ENCODE peak calls at places on chromosomes 13 and 19, in seven cellular contexts. One of them, this sample, is unnamed.

GRCh38 chr13:95535243-95535642 is 17.3 kb upstream of the CLDN10 start:
- DNase-seq in H1: no peak
- DNase-seq in sigmoid colon: no peak
- DNase-seq in HepG2: peak
- DNase-seq in stomach: no peak
- DNase-seq in upper lobe of left lung: no peak
- DNase-seq in K562: no peak
- DNase-seq in this sample: no peak

GRCh38 chr13:101706651-101707050 is 254.2 kb downstream of the ITGBL1 start:
- DNase-seq in H1: no peak
- DNase-seq in K562: no peak
- DNase-seq in sigmoid colon: no peak
- DNase-seq in upper lobe of left lung: no peak
- DNase-seq in HepG2: peak
- DNase-seq in stomach: no peak
- DNase-seq in this sample: peak

GRCh38 chr19:756232-756631 is 5.3 kb downstream of the MISP start:
- DNase-seq in stomach: no peak
- DNase-seq in K562: peak
- DNase-seq in HepG2: peak
- DNase-seq in upper lobe of left lung: no peak
- DNase-seq in H1: no peak
- DNase-seq in sigmoid colon: no peak
- DNase-seq in this sample: peak

GRCh38 chr19:12641456-12641855 is 25.1 kb downstream of the MAN2B1 start:
- DNase-seq in stomach: no peak
- DNase-seq in K562: no peak
- DNase-seq in HepG2: no peak
- DNase-seq in upper lobe of left lung: no peak
- DNase-seq in sigmoid colon: no peak
- DNase-seq in H1: no peak
- DNase-seq in this sample: no peak

GRCh38 chr19:37929512-37929911 is 22.5 kb downstream of the SIPA1L3 start:
- DNase-seq in upper lobe of left lung: no peak
- DNase-seq in stomach: no peak
- DNase-seq in sigmoid colon: no peak
- DNase-seq in H1: no peak
- DNase-seq in HepG2: no peak
- DNase-seq in K562: no peak
- DNase-seq in this sample: no peak

GRCh38 chr13:110108348-110109139 is 198.4 kb downstream of the COL4A1 start:
- DNase-seq in HepG2: peak
- DNase-seq in stomach: peak
- DNase-seq in H1: peak
- DNase-seq in K562: no peak
- DNase-seq in upper lobe of left lung: peak
- DNase-seq in sigmoid colon: peak
- DNase-seq in this sample: peak

GRCh38 chr19:47778954-47779351 is 450 bp downstream of the SELENOW start:
- DNase-seq in stomach: no peak
- DNase-seq in upper lobe of left lung: no peak
- DNase-seq in sigmoid colon: peak
- DNase-seq in HepG2: no peak
- DNase-seq in H1: no peak
- DNase-seq in K562: no peak
- DNase-seq in this sample: peak

GRCh38 chr19:36116344-36116637 is 1.0 kb downstream of the TBCB start:
- DNase-seq in upper lobe of left lung: no peak
- DNase-seq in K562: no peak
- DNase-seq in H1: no peak
- DNase-seq in HepG2: no peak
- DNase-seq in stomach: no peak
- DNase-seq in sigmoid colon: no peak
- DNase-seq in this sample: no peak

GRCh38 chr13:20526664-20527063 is 1.0 kb upstream of the CRYL1 start:
- DNase-seq in upper lobe of left lung: no peak
- DNase-seq in HepG2: peak
- DNase-seq in sigmoid colon: no peak
- DNase-seq in stomach: no peak
- DNase-seq in K562: no peak
- DNase-seq in H1: no peak
- DNase-seq in this sample: no peak

GRCh38 chr19:17797397-17798201 is 2.7 kb downstream of the B3GNT3 start:
- DNase-seq in sigmoid colon: no peak
- DNase-seq in stomach: peak
- DNase-seq in K562: no peak
- DNase-seq in HepG2: peak
- DNase-seq in upper lobe of left lung: no peak
- DNase-seq in H1: no peak
- DNase-seq in this sample: peak

GRCh38 chr19:24055548-24055947 is 31.4 kb upstream of the ZNF254 start:
- DNase-seq in stomach: no peak
- DNase-seq in H1: no peak
- DNase-seq in HepG2: no peak
- DNase-seq in sigmoid colon: no peak
- DNase-seq in K562: no peak
- DNase-seq in upper lobe of left lung: no peak
- DNase-seq in this sample: no peak

GRCh38 chr19:10826236-10826635 is 9.8 kb downstream of the TMED1 start:
- DNase-seq in HepG2: no peak
- DNase-seq in K562: no peak
- DNase-seq in sigmoid colon: no peak
- DNase-seq in stomach: no peak
- DNase-seq in upper lobe of left lung: peak
- DNase-seq in H1: no peak
- DNase-seq in this sample: no peak

GRCh38 chr13:19952850-19953249 is 5.7 kb upstream of the ZMYM2 start:
- DNase-seq in HepG2: no peak
- DNase-seq in sigmoid colon: no peak
- DNase-seq in stomach: no peak
- DNase-seq in K562: no peak
- DNase-seq in H1: no peak
- DNase-seq in upper lobe of left lung: no peak
- DNase-seq in this sample: no peak

GRCh38 chr13:74586839-74587238 is 452.6 kb upstream of the KLF12 start:
- DNase-seq in H1: no peak
- DNase-seq in K562: no peak
- DNase-seq in HepG2: no peak
- DNase-seq in sigmoid colon: no peak
- DNase-seq in stomach: no peak
- DNase-seq in upper lobe of left lung: no peak
- DNase-seq in this sample: no peak

GRCh38 chr13:97975851-97976550 is 22.5 kb downstream of the IPO5 start:
- DNase-seq in sigmoid colon: peak
- DNase-seq in HepG2: peak
- DNase-seq in stomach: peak
- DNase-seq in K562: peak
- DNase-seq in H1: peak
- DNase-seq in upper lobe of left lung: peak
- DNase-seq in this sample: peak

GRCh38 chr19:20035935-20036334 is 3.4 kb downstream of the ZNF682 start:
- DNase-seq in HepG2: no peak
- DNase-seq in sigmoid colon: no peak
- DNase-seq in stomach: no peak
- DNase-seq in H1: no peak
- DNase-seq in upper lobe of left lung: no peak
- DNase-seq in K562: no peak
- DNase-seq in this sample: no peak

GRCh38 chr13:52348081-52348480 is 57.9 kb downstream of the THSD1 start:
- DNase-seq in stomach: no peak
- DNase-seq in upper lobe of left lung: no peak
- DNase-seq in HepG2: no peak
- DNase-seq in K562: no peak
- DNase-seq in sigmoid colon: no peak
- DNase-seq in H1: no peak
- DNase-seq in this sample: no peak

GRCh38 chr19:16836115-16836905 is 7.1 kb downstream of the SIN3B start:
- DNase-seq in H1: no peak
- DNase-seq in upper lobe of left lung: no peak
- DNase-seq in K562: no peak
- DNase-seq in stomach: no peak
- DNase-seq in HepG2: no peak
- DNase-seq in sigmoid colon: no peak
- DNase-seq in this sample: peak

GRCh38 chr19:45117167-45117594 is 24.2 kb downstream of the PPP1R37 start:
- DNase-seq in H1: no peak
- DNase-seq in sigmoid colon: no peak
- DNase-seq in stomach: no peak
- DNase-seq in HepG2: no peak
- DNase-seq in upper lobe of left lung: no peak
- DNase-seq in K562: peak
- DNase-seq in this sample: peak

GRCh38 chr13:27534108-27534975 is 84.0 kb upstream of the MTIF3 start:
- DNase-seq in upper lobe of left lung: no peak
- DNase-seq in K562: no peak
- DNase-seq in HepG2: no peak
- DNase-seq in stomach: no peak
- DNase-seq in sigmoid colon: no peak
- DNase-seq in H1: no peak
- DNase-seq in this sample: peak

GRCh38 chr13:91719033-91719432 is 320.6 kb downstream of the GPC5 start:
- DNase-seq in stomach: no peak
- DNase-seq in K562: no peak
- DNase-seq in H1: no peak
- DNase-seq in HepG2: no peak
- DNase-seq in sigmoid colon: no peak
- DNase-seq in upper lobe of left lung: no peak
- DNase-seq in this sample: no peak

GRCh38 chr13:49098198-49098597 is 121.9 kb upstream of the MLNR start:
- DNase-seq in HepG2: no peak
- DNase-seq in K562: no peak
- DNase-seq in stomach: no peak
- DNase-seq in H1: no peak
- DNase-seq in upper lobe of left lung: no peak
- DNase-seq in sigmoid colon: no peak
- DNase-seq in this sample: no peak
- TF ChIP-seq EP300 in HepG2: no peak
- TF ChIP-seq EP300 in K562: no peak
- TF ChIP-seq EP300 in stomach: no peak
- TF ChIP-seq EP300 in H1: no peak
- TF ChIP-seq EP300 in upper lobe of left lung: peak
- TF ChIP-seq EP300 in sigmoid colon: no peak
- TF ChIP-seq EP300 in this sample: peak

GRCh38 chr13:50615234-50615633 is 228.3 kb downstream of the DLEU7 start:
- DNase-seq in HepG2: no peak
- DNase-seq in upper lobe of left lung: no peak
- DNase-seq in H1: no peak
- DNase-seq in sigmoid colon: no peak
- DNase-seq in stomach: no peak
- DNase-seq in K562: no peak
- DNase-seq in this sample: no peak

GRCh38 chr13:50616101-50616500 is 227.4 kb downstream of the DLEU7 start:
- DNase-seq in H1: no peak
- DNase-seq in K562: no peak
- DNase-seq in sigmoid colon: no peak
- DNase-seq in stomach: no peak
- DNase-seq in HepG2: no peak
- DNase-seq in upper lobe of left lung: no peak
- DNase-seq in this sample: no peak

GRCh38 chr13:50618206-50618605 is 225.3 kb downstream of the DLEU7 start:
- DNase-seq in stomach: no peak
- DNase-seq in sigmoid colon: no peak
- DNase-seq in K562: no peak
- DNase-seq in upper lobe of left lung: no peak
- DNase-seq in H1: no peak
- DNase-seq in HepG2: no peak
- DNase-seq in this sample: no peak

GRCh38 chr13:50613356-50613831 is 230.1 kb downstream of the DLEU7 start:
- DNase-seq in upper lobe of left lung: no peak
- DNase-seq in stomach: no peak
- DNase-seq in H1: no peak
- DNase-seq in sigmoid colon: no peak
- DNase-seq in HepG2: no peak
- DNase-seq in K562: peak
- DNase-seq in this sample: no peak

DNA sequence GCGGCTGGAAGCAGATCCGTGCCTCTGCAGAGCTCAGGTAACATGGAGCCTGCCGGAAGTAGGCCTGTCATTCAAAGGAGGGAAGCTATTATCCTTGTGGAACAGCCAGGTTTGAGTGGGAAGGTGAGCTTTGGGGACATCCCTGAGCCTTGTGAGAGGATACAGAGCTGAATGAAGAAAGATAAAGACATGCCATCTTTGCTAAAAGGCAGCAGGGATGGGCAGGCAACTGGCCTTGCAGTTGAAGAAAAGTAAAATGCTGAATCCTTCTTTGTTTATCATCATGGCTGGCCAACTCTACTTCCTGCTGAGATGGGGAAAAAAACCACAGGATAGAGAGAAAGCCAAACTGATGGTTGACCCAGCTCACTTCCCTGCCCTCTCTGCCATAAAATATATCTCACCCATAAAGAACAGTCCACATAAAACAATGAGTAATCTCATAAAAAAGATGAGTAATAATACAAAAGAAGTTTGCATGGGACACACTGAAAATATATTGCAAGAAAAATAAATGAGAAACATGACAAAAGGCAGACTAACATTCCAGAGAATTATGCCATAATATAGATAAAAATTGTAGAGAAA is 226.3 kb downstream of the DLEU7 start:
- DNase-seq in HepG2: no peak
- DNase-seq in H1: no peak
- DNase-seq in stomach: no peak
- DNase-seq in K562: no peak
- DNase-seq in sigmoid colon: no peak
- DNase-seq in upper lobe of left lung: no peak
- DNase-seq in this sample: no peak
- TF ChIP-seq POLR2AphosphoS5 in HepG2: no peak
- TF ChIP-seq POLR2AphosphoS5 in H1: no peak
- TF ChIP-seq POLR2AphosphoS5 in stomach: no peak
- TF ChIP-seq POLR2AphosphoS5 in K562: no peak
- TF ChIP-seq POLR2AphosphoS5 in sigmoid colon: peak
- TF ChIP-seq POLR2AphosphoS5 in upper lobe of left lung: no peak
- TF ChIP-seq POLR2AphosphoS5 in this sample: no peak

GRCh38 chr13:50037788-50038187 is 22.5 kb downstream of the KCNRG start:
- DNase-seq in H1: no peak
- DNase-seq in stomach: no peak
- DNase-seq in HepG2: no peak
- DNase-seq in K562: no peak
- DNase-seq in upper lobe of left lung: no peak
- DNase-seq in sigmoid colon: no peak
- DNase-seq in this sample: no peak
- TF ChIP-seq POLR2A in H1: no peak
- TF ChIP-seq POLR2A in stomach: no peak
- TF ChIP-seq POLR2A in HepG2: no peak
- TF ChIP-seq POLR2A in K562: no peak
- TF ChIP-seq POLR2A in upper lobe of left lung: no peak
- TF ChIP-seq POLR2A in sigmoid colon: no peak
- TF ChIP-seq POLR2A in this sample: no peak

GRCh38 chr19:55474269-55475265 is 1.9 kb upstream of the ZNF628 start:
- DNase-seq in H1: no peak
- DNase-seq in K562: no peak
- DNase-seq in upper lobe of left lung: no peak
- DNase-seq in stomach: no peak
- DNase-seq in sigmoid colon: no peak
- DNase-seq in HepG2: no peak
- DNase-seq in this sample: no peak
- TF ChIP-seq EP300 in H1: no peak
- TF ChIP-seq EP300 in K562: no peak
- TF ChIP-seq EP300 in upper lobe of left lung: no peak
- TF ChIP-seq EP300 in stomach: no peak
- TF ChIP-seq EP300 in sigmoid colon: no peak
- TF ChIP-seq EP300 in HepG2: no peak
- TF ChIP-seq EP300 in this sample: no peak